ENCODE peak calls at places on chromosomes 2 and 18, in seven cellular contexts. Z is HCT116, L is endothelial cell of umbilical vein, J is GM23338, D is K562, S is GM12878, T is HepG2. I is an unnamed sample.

GRCh38 chr2:96680561-96681141 is 38.1 kb downstream of the FER1L5 start:
- DNase-seq in Z (no peak), L (no peak), J (no peak), D (no peak), S (no peak), T (peak; percentile 34), I (no peak)

GRCh38 chr2:6730003-6730402 is 135.7 kb downstream of the CMPK2 start:
- DNase-seq in Z (no peak), L (no peak), J (no peak), D (no peak), S (no peak), T (no peak), I (no peak)

GRCh38 chr2:236576978-236577377 is 7.4 kb downstream of the ACKR3 start:
- DNase-seq in Z (no peak), L (no peak), J (no peak), D (no peak), S (no peak), T (no peak), I (no peak)

GRCh38 chr18:61756244-61756643 is 136.6 kb downstream of the RNF152 start:
- DNase-seq in Z (no peak), L (no peak), J (no peak), D (no peak), S (no peak), T (no peak), I (no peak)

GRCh38 chr2:45391866-45392265 is 219.2 kb downstream of the SRBD1 start:
- DNase-seq in Z (no peak), L (no peak), J (no peak), D (no peak), S (no peak), T (no peak), I (no peak)

GRCh38 chr2:6394266-6394665 is 471.4 kb downstream of the CMPK2 start:
- DNase-seq in Z (no peak), L (no peak), J (no peak), D (no peak), S (no peak), T (no peak), I (no peak)

GRCh38 chr2:118078734-118079133 is 9.5 kb upstream of the INSIG2 start:
- DNase-seq in Z (no peak), L (no peak), J (no peak), D (no peak), S (no peak), T (no peak), I (no peak)

GRCh38 chr18:70107037-70107436 is 98.5 kb downstream of the RTTN start:
- DNase-seq in Z (no peak), L (no peak), J (no peak), D (no peak), S (no peak), T (no peak), I (no peak)

GRCh38 chr2:129092871-129093385 is 774.3 kb upstream of the HS6ST1 start:
- DNase-seq in Z (no peak), L (no peak), J (no peak), D (no peak), S (no peak), T (no peak), I (no peak)

GRCh38 chr18:23071285-23071684 is 64.0 kb upstream of the CABLES1 start:
- DNase-seq in Z (no peak), L (no peak), J (no peak), D (no peak), S (peak; percentile 79), T (no peak), I (no peak)

GRCh38 chr2:64220285-64220684 is 76.1 kb upstream of the PELI1 start:
- DNase-seq in Z (no peak), L (no peak), J (no peak), D (no peak), S (no peak), T (no peak), I (no peak)

GRCh38 chr2:64220906-64221659 is 76.9 kb upstream of the PELI1 start:
- DNase-seq in Z (no peak), L (no peak), J (no peak), D (no peak), S (no peak), T (no peak), I (no peak)

GRCh38 chr2:64222351-64222750 is 78.1 kb upstream of the PELI1 start:
- DNase-seq in Z (no peak), L (peak; percentile 43), J (no peak), D (no peak), S (no peak), T (no peak), I (no peak)

GRCh38 chr2:64222942-64223511 is 78.8 kb upstream of the PELI1 start:
- DNase-seq in Z (no peak), L (no peak), J (no peak), D (no peak), S (peak; percentile 34), T (no peak), I (no peak)

DNA sequence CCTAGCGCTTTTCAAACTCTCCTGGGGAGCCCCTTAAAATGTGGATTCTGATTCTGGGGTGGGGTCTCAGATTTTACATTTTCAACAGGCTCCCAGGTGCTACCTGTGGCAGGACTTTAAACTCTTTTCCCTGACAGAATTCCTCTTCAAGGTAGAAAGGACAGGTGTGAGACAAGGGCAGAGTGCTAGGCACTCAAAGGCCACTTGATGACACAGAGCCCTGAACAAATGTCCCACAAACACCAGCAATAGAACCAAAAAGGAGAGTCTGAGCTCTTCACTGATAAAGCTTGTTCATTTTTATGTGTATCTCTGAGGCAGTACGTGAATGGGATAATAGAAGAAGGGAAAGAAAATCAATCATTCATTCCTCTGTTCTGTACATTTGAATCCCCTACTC is 77.7 kb upstream of the PELI1 start:
- DNase-seq in Z (no peak), L (no peak), J (no peak), D (no peak), S (no peak), T (no peak), I (no peak)
- H3K27ac ChIP-seq in Z (no peak overlapping the region), L (no peak overlapping the region), J (no peak overlapping the region), D (no peak overlapping the region), S (no peak overlapping the region), T (no peak overlapping the region), I (no peak overlapping the region)

GRCh38 chr18:74457043-74457742 is at the start of gene DIPK1C:
- DNase-seq in Z (no peak), L (no peak), J (peak; percentile 47), D (no peak), S (no peak), T (no peak), I (no peak)

GRCh38 chr18:74457743-74458465 is 796 bp upstream of the DIPK1C start:
- DNase-seq in Z (no peak), L (no peak), J (peak; percentile 11), D (no peak), S (no peak), T (no peak), I (no peak)

GRCh38 chr18:74455386-74455785 is 1.7 kb downstream of the DIPK1C start:
- DNase-seq in Z (no peak), L (no peak), J (no peak), D (no peak), S (no peak), T (no peak), I (no peak)

GRCh38 chr18:74456017-74456408 is 1.1 kb downstream of the DIPK1C start:
- DNase-seq in Z (no peak), L (no peak), J (no peak), D (no peak), S (no peak), T (no peak), I (no peak)

DNA sequence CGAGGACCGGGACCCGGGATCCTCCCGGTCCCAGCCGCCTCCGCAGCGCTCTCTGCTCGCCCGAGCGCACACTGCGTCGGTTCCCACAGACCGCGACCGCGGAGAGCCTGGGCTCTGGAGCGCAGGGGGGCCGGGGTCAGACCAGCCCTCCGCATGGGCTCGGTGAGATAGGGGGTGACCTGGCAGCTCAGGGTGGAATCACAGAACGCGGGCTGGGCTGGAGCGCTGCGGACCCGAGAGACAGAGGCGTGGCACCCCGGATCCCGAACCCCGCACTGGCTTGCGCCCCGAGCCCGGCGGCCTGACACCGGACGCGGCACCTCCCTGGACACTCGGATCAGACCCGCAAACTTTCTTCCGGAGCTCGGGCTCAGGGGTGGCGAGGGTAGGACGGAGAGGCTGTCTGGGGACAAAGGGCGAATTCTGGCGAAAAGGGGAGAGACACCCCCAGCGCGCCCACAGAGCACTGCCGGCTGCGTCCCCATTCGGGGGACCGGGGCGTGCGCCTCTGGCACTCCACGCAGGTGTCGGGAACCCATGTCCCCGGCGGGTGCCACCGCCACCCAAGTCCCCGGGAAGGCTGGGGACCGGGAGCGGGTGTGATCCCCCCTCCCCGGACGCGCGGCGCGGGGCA is 582 bp downstream of the DIPK1C start:
- DNase-seq in Z (no peak), L (no peak), J (peak; percentile 54), D (no peak), S (no peak), T (no peak), I (no peak)
- TF ChIP-seq EZH2 in Z (no peak), L (peak; percentile 58), J (peak; percentile 72), D (no peak), S (no peak), T (peak; percentile 84), I (no peak)

DNA sequence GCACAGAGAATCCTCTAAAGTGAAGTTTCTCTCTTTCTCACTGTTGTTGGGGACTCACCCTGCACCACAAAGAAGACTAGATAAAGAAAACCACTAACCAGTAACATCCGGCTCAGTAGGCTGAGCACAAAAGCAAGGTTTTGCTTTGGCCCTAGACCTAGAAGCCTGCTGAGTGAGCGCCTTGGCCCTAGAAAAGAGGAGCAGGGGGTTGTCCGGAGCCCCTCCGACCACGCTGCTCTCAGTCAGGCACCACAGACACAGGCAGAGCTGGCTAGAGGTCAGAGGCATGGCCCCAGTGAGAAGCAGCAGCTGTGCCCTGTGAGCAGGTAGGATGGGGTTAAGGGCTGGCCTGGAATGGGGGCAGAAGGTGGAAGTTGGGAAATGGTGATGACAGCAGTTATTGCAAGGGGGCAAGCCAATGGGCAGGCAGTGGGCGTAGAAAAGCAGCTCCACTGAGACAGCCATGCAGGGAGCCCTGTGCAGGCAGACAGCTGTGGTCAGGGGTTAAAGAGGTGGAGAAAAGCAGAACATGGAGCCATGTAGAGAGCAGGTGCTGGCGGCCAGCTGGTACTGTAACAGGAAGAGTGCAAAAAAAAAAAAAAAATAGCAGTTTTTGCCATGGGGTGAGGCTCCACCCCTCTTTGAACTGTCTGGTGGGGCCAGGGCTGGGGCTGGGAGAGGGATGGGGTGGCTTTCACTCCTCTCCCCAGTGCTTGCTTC is 36.9 kb upstream of the SLC14A1 start:
- DNase-seq in Z (no peak), L (no peak), J (no peak), D (peak; percentile 11), S (no peak), T (no peak), I (no peak)
- TF ChIP-seq POLR2AphosphoS5 in Z (no peak), L (no peak), J (no peak), D (peak; percentile 23), S (no peak), T (no peak), I (no peak)

DNA sequence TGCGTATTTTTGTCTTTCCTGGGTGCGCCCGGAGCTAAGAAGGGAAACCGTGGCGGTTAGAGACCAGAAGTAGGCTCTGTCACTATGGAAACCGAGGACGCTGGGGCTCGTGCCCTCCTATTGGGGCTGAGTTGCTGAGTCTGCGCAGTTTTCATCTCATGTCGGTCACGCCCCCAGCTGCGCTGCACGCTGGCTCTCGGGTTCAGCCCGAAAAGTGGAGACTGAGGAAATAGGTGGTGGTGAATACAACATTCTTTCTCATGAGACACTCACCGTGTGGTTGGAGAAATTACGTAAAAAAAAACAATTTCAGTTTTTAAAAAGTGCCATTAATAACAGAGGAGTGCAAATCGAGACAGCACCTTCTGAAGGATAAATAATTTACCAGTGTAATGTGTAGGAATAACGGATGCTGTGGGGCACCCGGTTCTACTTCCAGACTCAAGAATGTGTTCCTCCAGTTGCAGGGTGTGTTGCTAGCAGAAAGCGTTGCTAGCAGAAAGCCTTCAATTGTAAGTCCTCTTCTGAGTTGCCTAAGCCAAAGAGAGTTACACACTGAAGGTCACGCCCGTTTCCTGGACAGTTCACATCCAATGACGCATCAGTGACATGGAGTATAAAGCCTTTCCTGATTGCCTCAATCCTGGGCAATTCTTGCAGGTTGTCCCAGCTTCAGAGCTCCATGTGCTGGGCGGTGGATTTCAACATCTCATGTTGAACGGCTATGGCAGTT is 20.4 kb upstream of the CXXC1 start:
- DNase-seq in Z (no peak), L (peak; percentile 82), J (peak; percentile 98), D (peak; percentile 60), S (peak; percentile 73), T (peak; percentile 85), I (peak; percentile 68)
- H3K27ac ChIP-seq in Z (no peak overlapping the region), L (no peak overlapping the region), J (no peak overlapping the region), D (no peak overlapping the region), S (peak overlapping the region; percentile 66), T (no peak overlapping the region), I (no peak overlapping the region)

I was measured in SK-N-MC.